ENCODE peak calls at places on chromosomes 12 and 14, in four cellular contexts. H is PC-9, C is fibroblast of lung, I is PC-3. E is an unnamed sample.

GRCh38 chr12:128970941-128971340 is 117.7 kb downstream of the GLT1D1 start:
- DNase-seq in H (no peak), C (no peak), I (no peak), E (no peak)

GRCh38 chr14:22313172-22313801 is 275.7 kb downstream of the DAD1 start:
- DNase-seq in H (no peak), C (peak), I (peak), E (no peak)

GRCh38 chr12:76260390-76260748 is 87.8 kb downstream of the BBS10 start:
- DNase-seq in H (no peak), C (peak), I (no peak), E (no peak)

GRCh38 chr12:11725616-11726015 is 76.1 kb downstream of the ETV6 start:
- DNase-seq in H (no peak), C (peak), I (no peak), E (no peak)

GRCh38 chr14:37142835-37143499 is 29.4 kb downstream of the SLC25A21 start:
- DNase-seq in H (no peak), C (peak), I (peak), E (no peak)

GRCh38 chr12:31578632-31579031 is 12.3 kb downstream of the DENND5B start:
- DNase-seq in H (no peak), C (peak), I (no peak), E (no peak)

GRCh38 chr12:31219521-31219920 is 106.4 kb downstream of the SINHCAF start:
- DNase-seq in H (no peak), C (no peak), I (no peak), E (no peak)

GRCh38 chr12:111093428-111094142 is 173.2 kb upstream of the MYL2 start:
- DNase-seq in H (no peak), C (no peak), I (no peak), E (no peak)

GRCh38 chr12:10540776-10541205 is 35.1 kb downstream of the EIF2S3B start:
- DNase-seq in H (no peak), C (peak), I (peak), E (no peak)

GRCh38 chr14:64849940-64850339 is 29.8 kb downstream of the SPTB start:
- DNase-seq in H (no peak), C (no peak), I (no peak), E (no peak)

GRCh38 chr14:24275524-24276139 is 4.2 kb upstream of the RABGGTA start:
- DNase-seq in H (no peak), C (no peak), I (no peak), E (no peak)

GRCh38 chr12:131827961-131828534 is at the start of gene MMP17:
- DNase-seq in H (no peak), C (peak), I (peak), E (no peak)

GRCh38 chr14:86712176-86712575 is 1182.2 kb downstream of the FLRT2 start:
- DNase-seq in H (no peak), C (no peak), I (no peak), E (no peak)

GRCh38 chr12:16266085-16266484 is 11.4 kb downstream of the SLC15A5 start:
- DNase-seq in H (no peak), C (no peak), I (no peak), E (no peak)

GRCh38 chr12:77925536-77926108 is 94.9 kb downstream of the NAV3 start:
- DNase-seq in H (peak), C (peak), I (peak), E (peak)

GRCh38 chr12:48956279-48957140 is 777 bp downstream of the ARF3 start:
- DNase-seq in H (peak), C (peak), I (peak), E (peak)

GRCh38 chr14:99612737-99613330 is 8.8 kb upstream of the CCDC85C start:
- DNase-seq in H (no peak), C (peak), I (no peak), E (peak)

GRCh38 chr12:86772688-86773087 is 516.5 kb upstream of the MGAT4C start:
- DNase-seq in H (no peak), C (peak), I (peak), E (no peak)

GRCh38 chr14:68783408-68784297 is 9.2 kb downstream of the ZFP36L1 start:
- DNase-seq in H (no peak), C (no peak), I (peak), E (no peak)

GRCh38 chr12:106997916-106998315 is 11.0 kb upstream of the MTERF2 start:
- DNase-seq in H (no peak), C (no peak), I (no peak), E (no peak)

GRCh38 chr12:127178463-127178862 is 1088.5 kb upstream of the TMEM132C start:
- DNase-seq in H (no peak), C (no peak), I (no peak), E (no peak)

GRCh38 chr12:6231359-6232268 is 31.4 kb downstream of the CD9 start:
- DNase-seq in H (peak), C (peak), I (peak), E (no peak)

GRCh38 chr14:95222870-95223398 is 65.6 kb upstream of the DICER1 start:
- DNase-seq in H (no peak), C (peak), I (no peak), E (no peak)

GRCh38 chr12:69880566-69880965 is 55.5 kb downstream of the MYRFL start:
- DNase-seq in H (no peak), C (peak), I (peak), E (no peak)

GRCh38 chr12:9256758-9257405 is 48.7 kb upstream of the PZP start:
- DNase-seq in H (no peak), C (no peak), I (no peak), E (no peak)

GRCh38 chr12:95473440-95473946 is 459 bp upstream of the METAP2 start:
- DNase-seq in H (peak), C (peak), I (peak), E (no peak)

GRCh38 chr12:131461096-131461495 is 249.8 kb upstream of the SFSWAP start:
- DNase-seq in H (no peak), C (no peak), I (no peak), E (no peak)

GRCh38 chr14:96215845-96216244 is 11.2 kb downstream of the BDKRB2 start:
- DNase-seq in H (no peak), C (no peak), I (no peak), E (peak)

GRCh38 chr12:25377475-25378179 is 126.9 kb upstream of the KRAS start:
- DNase-seq in H (no peak), C (peak), I (peak), E (no peak)

GRCh38 chr12:25372969-25373368 is 122.2 kb upstream of the KRAS start:
- DNase-seq in H (no peak), C (no peak), I (no peak), E (peak)

GRCh38 chr12:25376985-25377384 is 126.3 kb upstream of the KRAS start:
- DNase-seq in H (no peak), C (no peak), I (no peak), E (no peak)

GRCh38 chr12:25373396-25373795 is 122.7 kb upstream of the KRAS start:
- DNase-seq in H (no peak), C (no peak), I (no peak), E (no peak)

GRCh38 chr12:25376392-25376791 is 125.7 kb upstream of the KRAS start:
- DNase-seq in H (no peak), C (no peak), I (no peak), E (no peak)
- H3K4me2 ChIP-seq in H (no peak), C (no peak), I (no peak), E (no peak)

GRCh38 chr12:54749191-54749818 is 101.1 kb upstream of the DCD start:
- DNase-seq in H (no peak), C (peak), I (peak), E (no peak)
- H3K4me2 ChIP-seq in H (no peak), C (no peak), I (no peak), E (no peak)

DNA sequence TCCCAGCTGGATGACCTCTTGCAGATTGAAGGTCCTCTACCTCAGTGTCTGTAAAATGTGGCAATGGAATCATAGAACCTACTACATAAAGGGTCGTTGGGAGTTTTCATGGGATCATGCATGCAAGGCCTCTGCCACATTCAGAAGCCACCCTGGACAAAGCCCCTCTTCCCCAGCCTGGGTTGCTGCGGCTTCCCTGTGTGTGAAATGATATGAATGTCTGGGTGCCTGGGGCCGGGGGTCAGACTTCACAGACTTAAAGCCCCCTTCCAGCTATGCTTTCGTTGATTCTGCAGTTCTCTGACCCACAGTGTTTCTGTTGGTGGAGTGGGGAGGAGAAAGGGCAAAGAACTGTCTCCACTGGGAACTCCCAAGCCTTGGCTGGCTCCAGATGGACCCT is 211.1 kb upstream of the FKBP4 start:
- DNase-seq in H (no peak), C (no peak), I (no peak), E (no peak)
- H3K4me2 ChIP-seq in H (no peak), C (no peak), I (no peak), E (no peak)

GRCh38 chr14:103113774-103114173 is 9.5 kb upstream of the TNFAIP2 start:
- DNase-seq in H (no peak), C (no peak), I (no peak), E (no peak)

GRCh38 chr14:103113303-103113702 is 10.0 kb upstream of the TNFAIP2 start:
- DNase-seq in H (no peak), C (no peak), I (no peak), E (no peak)

GRCh38 chr14:103111297-103111981 is 11.8 kb upstream of the TNFAIP2 start:
- DNase-seq in H (peak), C (no peak), I (no peak), E (no peak)

GRCh38 chr14:103110681-103111296 is 12.5 kb upstream of the TNFAIP2 start:
- DNase-seq in H (peak), C (peak), I (no peak), E (no peak)

GRCh38 chr14:103112488-103113243 is 10.6 kb upstream of the TNFAIP2 start:
- DNase-seq in H (peak), C (no peak), I (no peak), E (no peak)
- H3K4me2 ChIP-seq in H (peak), C (no peak), I (no peak), E (no peak)

DNA sequence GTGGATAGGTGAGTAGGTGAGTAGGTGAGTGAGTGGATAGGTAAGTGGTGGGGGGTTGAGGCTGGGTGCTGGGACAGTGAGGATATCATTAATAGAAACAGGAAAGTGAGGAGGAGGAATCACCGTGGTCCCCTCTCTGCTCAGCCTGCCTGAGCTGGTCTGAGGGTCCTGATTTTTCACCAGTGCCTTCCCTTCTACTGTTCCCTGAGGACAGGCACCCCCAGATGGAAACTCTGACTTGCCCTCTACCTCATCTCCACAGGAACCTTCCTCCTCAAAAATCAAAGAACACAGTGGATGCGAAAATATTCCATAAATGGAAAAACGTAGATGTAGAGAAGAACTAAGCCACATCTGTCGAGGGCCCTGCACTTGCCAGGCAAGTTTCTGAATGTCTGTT is 1.9 kb downstream of the GPR68 start:
- DNase-seq in H (no peak), C (no peak), I (no peak), E (no peak)
- H3K4me2 ChIP-seq in H (no peak), C (no peak), I (no peak), E (no peak)

DNA sequence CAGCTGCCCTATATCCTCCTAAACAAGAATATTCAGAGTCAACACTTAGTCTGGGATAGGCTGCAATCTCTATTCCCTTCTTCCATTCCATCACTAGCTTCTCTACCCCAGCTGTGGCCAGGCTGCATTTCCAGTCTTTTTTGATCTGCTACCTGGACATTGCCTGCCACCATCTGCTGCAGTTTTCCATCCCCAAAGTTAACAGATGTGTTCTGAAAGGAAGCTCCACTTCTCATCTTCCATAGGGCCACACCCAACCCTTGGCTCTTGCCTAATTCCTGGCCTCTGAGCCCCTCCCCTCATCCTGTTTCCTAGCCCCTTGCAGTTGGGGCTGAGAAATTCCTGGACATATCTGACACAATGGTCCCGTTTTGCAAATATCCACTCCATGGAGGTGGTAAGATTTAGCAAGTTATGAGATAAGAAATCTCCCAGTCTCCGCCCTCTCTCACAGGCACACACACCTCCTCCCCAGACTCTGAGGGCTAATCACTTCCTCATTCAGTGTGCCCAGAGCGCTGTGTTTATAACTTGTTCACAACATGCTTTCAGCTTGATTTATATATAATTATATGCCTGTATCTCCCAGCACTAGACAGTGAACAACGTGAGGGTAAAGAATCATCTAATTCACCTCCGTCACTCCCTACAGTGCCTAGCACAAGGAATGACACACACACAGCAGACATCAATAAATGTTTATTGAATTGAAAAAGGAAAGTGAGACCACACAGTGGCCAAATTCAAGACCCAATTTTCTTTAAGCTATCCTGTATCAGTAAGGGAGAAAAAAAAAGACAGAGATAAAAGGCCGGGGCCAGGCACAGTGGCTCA is 13.4 kb downstream of the SMUG1 start:
- DNase-seq in H (no peak), C (no peak), I (no peak), E (no peak)
- H3K4me2 ChIP-seq in H (no peak), C (no peak), I (no peak), E (peak)

GRCh38 chr12:113759135-113759534 is 207.0 kb downstream of the RBM19 start:
- DNase-seq in H (no peak), C (no peak), I (no peak), E (no peak)
- H3K4me2 ChIP-seq in H (no peak), C (no peak), I (no peak), E (no peak)

GRCh38 chr12:121022713-121023112 is 6.4 kb upstream of the C12orf43 start:
- DNase-seq in H (no peak), C (no peak), I (no peak), E (no peak)

GRCh38 chr12:121026274-121027045 is 10.2 kb upstream of the C12orf43 start:
- DNase-seq in H (no peak), C (no peak), I (no peak), E (no peak)

GRCh38 chr12:121023799-121024198 is 7.5 kb upstream of the C12orf43 start:
- DNase-seq in H (no peak), C (no peak), I (no peak), E (no peak)

GRCh38 chr12:121021754-121022153 is 5.5 kb upstream of the C12orf43 start:
- DNase-seq in H (no peak), C (no peak), I (no peak), E (no peak)

GRCh38 chr12:121025442-121026226 is 9.3 kb upstream of the C12orf43 start:
- DNase-seq in H (peak), C (no peak), I (peak), E (no peak)
- H3K4me2 ChIP-seq in H (no peak), C (no peak), I (no peak), E (no peak)